ENCODE peak calls at places on chromosomes 5 and 9, in four cellular contexts. One of them, this sample, is unnamed.

GRCh38 chr5:120516799-120517198 is 52.7 kb downstream of the PRR16 start:
- DNase-seq in breast epithelium: no peak
- DNase-seq in OCI-LY7: no peak
- DNase-seq in SJSA1: peak
- DNase-seq in this sample: no peak

GRCh38 chr5:81789033-81789432 is 38.1 kb upstream of the SSBP2 start:
- DNase-seq in SJSA1: no peak
- DNase-seq in breast epithelium: no peak
- DNase-seq in OCI-LY7: no peak
- DNase-seq in this sample: no peak

GRCh38 chr9:38713426-38713825 is 6.5 kb downstream of the FAM240B start:
- DNase-seq in OCI-LY7: no peak
- DNase-seq in SJSA1: no peak
- DNase-seq in breast epithelium: no peak
- DNase-seq in this sample: no peak

GRCh38 chr9:68949271-68950000 is 64.5 kb downstream of the PRKACG start:
- DNase-seq in breast epithelium: peak
- DNase-seq in OCI-LY7: peak
- DNase-seq in SJSA1: no peak
- DNase-seq in this sample: no peak

GRCh38 chr9:130426467-130426773 is 18.3 kb upstream of the ASS1 start:
- DNase-seq in SJSA1: no peak
- DNase-seq in breast epithelium: no peak
- DNase-seq in OCI-LY7: no peak
- DNase-seq in this sample: no peak

GRCh38 chr5:168727547-168728120 is 148.5 kb upstream of the PANK3 start:
- DNase-seq in breast epithelium: no peak
- DNase-seq in OCI-LY7: no peak
- DNase-seq in SJSA1: no peak
- DNase-seq in this sample: no peak

GRCh38 chr9:14315754-14316573 is 2.0 kb upstream of the NFIB start:
- DNase-seq in SJSA1: no peak
- DNase-seq in OCI-LY7: no peak
- DNase-seq in breast epithelium: no peak
- DNase-seq in this sample: peak

GRCh38 chr5:130243641-130244040 is 339.4 kb downstream of the CHSY3 start:
- DNase-seq in OCI-LY7: no peak
- DNase-seq in breast epithelium: no peak
- DNase-seq in SJSA1: no peak
- DNase-seq in this sample: no peak

GRCh38 chr9:75488082-75488713 is 399.9 kb downstream of the OSTF1 start:
- DNase-seq in OCI-LY7: no peak
- DNase-seq in SJSA1: no peak
- DNase-seq in breast epithelium: no peak
- DNase-seq in this sample: no peak

GRCh38 chr9:99966720-99967119 is 60.3 kb downstream of the STX17 start:
- DNase-seq in breast epithelium: no peak
- DNase-seq in OCI-LY7: no peak
- DNase-seq in SJSA1: no peak
- DNase-seq in this sample: no peak

GRCh38 chr9:122477346-122477745 is 380 bp downstream of the OR1J1 start:
- DNase-seq in SJSA1: no peak
- DNase-seq in OCI-LY7: no peak
- DNase-seq in breast epithelium: no peak
- DNase-seq in this sample: no peak

GRCh38 chr5:115686692-115687054 is 60.8 kb upstream of the TMED7 start:
- DNase-seq in OCI-LY7: no peak
- DNase-seq in breast epithelium: no peak
- DNase-seq in SJSA1: no peak
- DNase-seq in this sample: no peak

GRCh38 chr5:168714046-168714445 is 134.9 kb upstream of the PANK3 start:
- DNase-seq in breast epithelium: no peak
- DNase-seq in SJSA1: no peak
- DNase-seq in OCI-LY7: no peak
- DNase-seq in this sample: no peak

GRCh38 chr5:14039576-14039975 is 95.1 kb upstream of the DNAH5 start:
- DNase-seq in OCI-LY7: no peak
- DNase-seq in breast epithelium: no peak
- DNase-seq in SJSA1: no peak
- DNase-seq in this sample: no peak

GRCh38 chr5:113202904-113203716 is 226.5 kb downstream of the DCP2 start:
- DNase-seq in SJSA1: peak
- DNase-seq in OCI-LY7: no peak
- DNase-seq in breast epithelium: peak
- DNase-seq in this sample: peak

GRCh38 chr9:114216081-114216480 is 60.7 kb downstream of the COL27A1 start:
- DNase-seq in SJSA1: no peak
- DNase-seq in breast epithelium: peak
- DNase-seq in OCI-LY7: no peak
- DNase-seq in this sample: no peak

GRCh38 chr5:32283539-32284377 is 29.0 kb downstream of the MTMR12 start:
- DNase-seq in SJSA1: no peak
- DNase-seq in breast epithelium: no peak
- DNase-seq in OCI-LY7: no peak
- DNase-seq in this sample: no peak

GRCh38 chr9:71858102-71858798 is 52.7 kb downstream of the ABHD17B start:
- DNase-seq in OCI-LY7: no peak
- DNase-seq in SJSA1: no peak
- DNase-seq in breast epithelium: no peak
- DNase-seq in this sample: no peak

GRCh38 chr5:40681351-40682311 is 1.9 kb downstream of the PTGER4 start:
- DNase-seq in breast epithelium: no peak
- DNase-seq in OCI-LY7: no peak
- DNase-seq in SJSA1: no peak
- DNase-seq in this sample: peak

GRCh38 chr5:172771439-172772111 is 580 bp upstream of the DUSP1 start:
- DNase-seq in breast epithelium: no peak
- DNase-seq in OCI-LY7: no peak
- DNase-seq in SJSA1: no peak
- DNase-seq in this sample: no peak

GRCh38 chr9:15642369-15642962 is 89.6 kb downstream of the CCDC171 start:
- DNase-seq in OCI-LY7: peak
- DNase-seq in breast epithelium: no peak
- DNase-seq in SJSA1: no peak
- DNase-seq in this sample: no peak

GRCh38 chr5:91010090-91010489 is 373.0 kb downstream of the ARRDC3 start:
- DNase-seq in breast epithelium: no peak
- DNase-seq in OCI-LY7: no peak
- DNase-seq in SJSA1: no peak
- DNase-seq in this sample: no peak

GRCh38 chr9:3863114-3863528 is 337.3 kb upstream of the RFX3 start:
- DNase-seq in breast epithelium: no peak
- DNase-seq in OCI-LY7: no peak
- DNase-seq in SJSA1: peak
- DNase-seq in this sample: no peak

GRCh38 chr5:179411161-179411841 is 66.0 kb upstream of the ADAMTS2 start:
- DNase-seq in OCI-LY7: no peak
- DNase-seq in SJSA1: no peak
- DNase-seq in breast epithelium: no peak
- DNase-seq in this sample: no peak

GRCh38 chr5:88854769-88855168 is 28.2 kb downstream of the MEF2C start:
- DNase-seq in breast epithelium: no peak
- DNase-seq in OCI-LY7: no peak
- DNase-seq in SJSA1: no peak
- DNase-seq in this sample: no peak

GRCh38 chr9:72895122-72895521 is 57.7 kb downstream of the ALDH1A1 start:
- DNase-seq in SJSA1: no peak
- DNase-seq in breast epithelium: no peak
- DNase-seq in OCI-LY7: no peak
- DNase-seq in this sample: no peak

GRCh38 chr5:82244854-82245635 is 33.1 kb downstream of the RPS23 start:
- DNase-seq in breast epithelium: no peak
- DNase-seq in OCI-LY7: no peak
- DNase-seq in SJSA1: no peak
- DNase-seq in this sample: no peak

GRCh38 chr9:90642570-90643539 is at the start of gene DIRAS2:
- DNase-seq in OCI-LY7: no peak
- DNase-seq in SJSA1: peak
- DNase-seq in breast epithelium: peak
- DNase-seq in this sample: peak
- H3K27ac ChIP-seq in OCI-LY7: no peak
- H3K27ac ChIP-seq in SJSA1: no peak
- H3K27ac ChIP-seq in breast epithelium: no peak
- H3K27ac ChIP-seq in this sample: no peak

DNA sequence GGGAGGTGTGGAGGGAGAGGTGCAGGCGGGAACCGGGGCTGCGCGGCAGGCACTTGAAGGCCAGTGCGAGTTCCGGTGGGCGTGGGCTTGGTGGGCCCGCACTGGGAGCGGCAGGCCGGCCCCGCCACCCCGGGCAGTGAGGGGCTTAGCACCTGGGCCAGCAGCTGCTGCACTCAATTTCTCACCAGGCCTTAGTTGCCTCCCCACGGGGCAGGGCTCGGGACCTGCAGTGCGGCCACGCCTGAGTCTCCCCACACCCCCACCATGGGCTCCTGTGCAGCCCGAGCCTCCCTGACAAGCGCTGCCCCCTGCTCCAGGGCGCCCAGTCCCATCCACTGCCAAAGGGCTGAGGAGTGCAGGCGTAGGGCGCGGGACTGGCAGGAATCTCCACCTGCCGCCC is 284.5 kb downstream of the DEPDC1B start:
- DNase-seq in SJSA1: no peak
- DNase-seq in breast epithelium: no peak
- DNase-seq in OCI-LY7: no peak
- DNase-seq in this sample: no peak
- H3K4me3 ChIP-seq in SJSA1: no peak
- H3K4me3 ChIP-seq in breast epithelium: no peak
- H3K4me3 ChIP-seq in OCI-LY7: no peak
- H3K4me3 ChIP-seq in this sample: no peak

DNA sequence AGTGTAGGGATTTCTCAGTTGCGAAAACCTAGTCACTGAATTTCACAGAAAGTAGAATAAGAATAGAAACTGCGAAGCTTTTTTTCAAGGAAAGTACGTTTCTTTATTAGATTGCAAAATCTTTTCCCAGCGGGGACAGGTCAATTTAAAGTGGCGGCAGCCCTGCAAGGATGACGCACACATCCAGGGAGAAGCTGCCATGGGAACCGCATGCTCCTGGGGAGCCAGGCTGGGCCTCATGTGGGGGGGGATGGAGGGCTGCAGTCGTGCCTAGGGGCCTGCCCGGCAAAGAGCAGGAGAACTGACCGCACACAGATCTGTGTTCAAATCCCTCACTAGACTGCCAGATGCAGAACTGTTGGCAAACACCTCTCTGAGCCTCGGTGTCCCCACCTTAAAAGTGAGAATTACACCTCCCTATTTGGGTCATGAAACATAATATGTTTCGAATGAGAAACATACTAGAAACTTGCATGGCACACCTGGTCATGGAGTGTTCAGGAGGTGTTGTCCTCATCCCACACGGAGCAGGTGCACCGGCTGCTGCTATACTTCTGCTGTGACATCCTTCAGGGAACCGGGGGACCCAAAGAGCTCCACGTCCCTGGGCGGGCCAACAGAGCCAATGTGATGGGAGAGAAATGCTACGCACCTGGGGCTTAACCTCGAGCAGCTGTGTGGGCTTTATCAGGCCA is 127.8 kb upstream of the PHYKPL start:
- DNase-seq in breast epithelium: no peak
- DNase-seq in SJSA1: no peak
- DNase-seq in OCI-LY7: no peak
- DNase-seq in this sample: no peak
- H3K27ac ChIP-seq in breast epithelium: no peak
- H3K27ac ChIP-seq in SJSA1: no peak
- H3K27ac ChIP-seq in OCI-LY7: no peak
- H3K27ac ChIP-seq in this sample: no peak

GRCh38 chr9:98253563-98253962 is 1.9 kb downstream of the TBC1D2 start:
- DNase-seq in OCI-LY7: no peak
- DNase-seq in breast epithelium: no peak
- DNase-seq in SJSA1: no peak
- DNase-seq in this sample: no peak
- H3K4me3 ChIP-seq in OCI-LY7: no peak
- H3K4me3 ChIP-seq in breast epithelium: no peak
- H3K4me3 ChIP-seq in SJSA1: no peak
- H3K4me3 ChIP-seq in this sample: no peak

GRCh38 chr5:77200663-77201062 is 9.8 kb upstream of the PDE8B start:
- DNase-seq in OCI-LY7: no peak
- DNase-seq in breast epithelium: no peak
- DNase-seq in SJSA1: no peak
- DNase-seq in this sample: no peak
- H3K27ac ChIP-seq in OCI-LY7: no peak
- H3K27ac ChIP-seq in breast epithelium: no peak
- H3K27ac ChIP-seq in SJSA1: no peak
- H3K27ac ChIP-seq in this sample: no peak

DNA sequence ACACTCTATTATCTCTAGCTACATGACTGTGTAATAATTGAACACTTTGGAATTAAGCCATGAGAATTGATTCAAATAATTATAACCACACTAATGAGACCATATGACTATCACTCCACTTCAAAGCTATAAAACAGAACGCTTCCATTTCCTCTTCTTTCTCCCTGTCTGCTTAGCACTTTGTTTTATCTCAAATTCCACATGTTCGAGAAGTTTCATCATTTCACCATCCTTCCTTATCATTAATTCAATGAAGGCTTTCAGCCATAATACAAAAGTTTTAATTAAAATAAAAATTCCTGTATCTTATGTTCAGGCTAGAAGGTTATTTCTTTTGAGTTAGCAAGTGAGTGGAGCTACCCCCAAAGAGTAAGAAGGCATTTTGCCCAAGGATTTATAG is 7.4 kb upstream of the DCTN4 start:
- DNase-seq in OCI-LY7: no peak
- DNase-seq in breast epithelium: no peak
- DNase-seq in SJSA1: no peak
- DNase-seq in this sample: no peak
- H3K4me3 ChIP-seq in OCI-LY7: no peak
- H3K4me3 ChIP-seq in breast epithelium: no peak
- H3K4me3 ChIP-seq in SJSA1: no peak
- H3K4me3 ChIP-seq in this sample: no peak

DNA sequence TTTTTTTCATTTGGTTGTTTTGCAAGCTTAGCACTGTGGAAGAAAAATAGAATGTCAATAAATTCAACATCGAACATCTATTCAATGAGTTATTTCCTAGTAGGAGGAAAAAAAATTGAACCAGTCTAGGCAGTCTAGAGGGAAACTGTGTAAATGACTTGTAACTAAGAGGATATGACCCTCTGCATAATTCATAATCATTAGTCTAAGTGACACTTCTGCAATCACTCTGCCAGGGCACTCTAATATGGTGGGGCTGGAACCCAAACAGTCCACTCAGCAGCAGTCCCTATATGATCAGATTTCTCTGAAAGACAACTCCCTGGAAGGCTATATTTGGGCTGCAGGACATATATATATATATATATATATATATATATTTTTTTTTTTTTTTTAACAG is 481.9 kb upstream of the ZNF608 start:
- DNase-seq in breast epithelium: no peak
- DNase-seq in SJSA1: no peak
- DNase-seq in OCI-LY7: no peak
- DNase-seq in this sample: no peak
- H3K27ac ChIP-seq in breast epithelium: no peak
- H3K27ac ChIP-seq in SJSA1: no peak
- H3K27ac ChIP-seq in OCI-LY7: no peak
- H3K27ac ChIP-seq in this sample: no peak

This sample was measured in right lobe of liver.